ENCODE peak calls at places on chromosomes 5 and 9, in five cellular contexts. C, B, G, D and N are unnamed samples.
A peak's percentile ranks its signal among the peaks of the same experiment; 100 is the strongest.

GRCh38 chr9:969310-969692 is 7.2 kb upstream of the DMRT3 start:
- DNase-seq in G (no peak), B (no peak), D (no peak), C (no peak), N (no peak)

GRCh38 chr5:45038366-45038987 is 229.7 kb downstream of the MRPS30 start:
- DNase-seq in G (no peak), B (peak; percentile 14), D (no peak), C (no peak), N (peak; percentile 52)

GRCh38 chr9:15401266-15401665 is 21.4 kb upstream of the SNAPC3 start:
- DNase-seq in D (no peak), B (no peak), G (no peak), C (no peak), N (peak; percentile 57)

GRCh38 chr5:82859439-82860140 is 217.6 kb downstream of the TMEM167A start:
- DNase-seq in B (no peak), D (no peak), C (no peak), G (no peak), N (no peak)

GRCh38 chr5:160539431-160539830 is 117.8 kb downstream of the PTTG1 start:
- DNase-seq in D (no peak), C (no peak), G (no peak), B (no peak), N (no peak)

GRCh38 chr9:98310752-98311392 is 55.4 kb upstream of the TBC1D2 start:
- DNase-seq in B (no peak), G (no peak), D (no peak), C (no peak), N (peak; percentile 12)

GRCh38 chr5:160457255-160457654 is 35.6 kb downstream of the PTTG1 start:
- DNase-seq in B (no peak), C (no peak), D (no peak), G (no peak), N (no peak)

GRCh38 chr5:149677721-149678120 is 52.4 kb upstream of the PPARGC1B start:
- DNase-seq in C (no peak), G (no peak), B (no peak), D (no peak), N (no peak)

GRCh38 chr9:116697887-116698286 is 10.8 kb downstream of the TRIM32 start:
- DNase-seq in C (no peak), D (no peak), G (no peak), B (no peak), N (no peak)

GRCh38 chr9:81861644-81862043 is 66.6 kb upstream of the SPATA31D4 start:
- DNase-seq in G (no peak), D (no peak), C (peak; percentile 37), B (no peak), N (peak; percentile 70)

GRCh38 chr5:41695920-41696582 is 174.2 kb downstream of the OXCT1 start:
- DNase-seq in D (no peak), B (no peak), G (no peak), C (no peak), N (peak; percentile 17)

GRCh38 chr9:115328228-115328627 is 210.3 kb upstream of the TNC start:
- DNase-seq in G (no peak), C (peak; percentile 83), D (no peak), B (no peak), N (peak; percentile 17)

GRCh38 chr5:765948-766631 is 18.4 kb downstream of the ZDHHC11B start:
- DNase-seq in B (no peak), D (no peak), C (no peak), G (peak; percentile 10), N (no peak)

GRCh38 chr9:74036549-74037231 is 460.4 kb upstream of the RORB start:
- DNase-seq in C (no peak), G (no peak), D (no peak), B (no peak), N (no peak)

GRCh38 chr5:36915653-36916052 is 39.1 kb downstream of the NIPBL start:
- DNase-seq in B (no peak), D (no peak), C (no peak), G (no peak), N (no peak)

GRCh38 chr5:36688722-36689121 is 82.3 kb downstream of the SLC1A3 start:
- DNase-seq in G (no peak), B (peak; percentile 29), D (no peak), C (no peak), N (peak; percentile 25)

GRCh38 chr9:131840220-131840619 is 100.3 kb upstream of the RAPGEF1 start:
- DNase-seq in C (no peak), G (no peak), D (no peak), B (no peak), N (no peak)

GRCh38 chr9:97954550-97954989 is 16.6 kb upstream of the HEMGN start:
- DNase-seq in G (peak; percentile 59), C (no peak), B (peak; percentile 52), D (peak; percentile 50), N (peak; percentile 21)

GRCh38 chr5:172640822-172641358 is at the start of gene NEURL1B:
- DNase-seq in B (peak; percentile 29), C (no peak), D (peak; percentile 74), G (peak; percentile 20), N (peak; percentile 35)

DNA sequence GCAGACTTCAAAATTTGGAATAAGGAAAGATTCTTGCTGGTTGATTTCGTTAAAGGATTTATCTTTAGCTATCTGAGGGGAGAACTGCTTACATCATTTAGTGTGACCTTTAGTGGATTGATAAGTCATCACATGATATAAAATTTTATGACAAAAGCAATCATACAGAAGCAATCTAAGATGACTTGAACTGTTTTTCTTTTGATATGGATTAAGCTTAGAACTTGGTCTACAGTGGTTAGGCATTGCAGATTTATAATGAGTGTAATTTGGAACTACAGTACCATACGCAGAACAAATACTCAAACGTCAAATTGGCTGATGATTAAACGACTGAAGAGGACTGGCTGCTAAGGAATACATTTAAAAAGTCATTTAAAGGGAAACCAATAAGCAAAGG is 128.3 kb downstream of the GLIS3 start:
- DNase-seq in B (no peak), C (no peak), D (no peak), G (no peak), N (no peak)
- TF ChIP-seq CTCF in B (no peak), C (no peak), D (no peak), G (no peak), N (no peak)

GRCh38 chr9:6076856-6077255 is 61.4 kb upstream of the RANBP6 start:
- DNase-seq in G (no peak), C (no peak), B (no peak), D (no peak), N (no peak)

GRCh38 chr9:6078382-6079105 is 63.1 kb upstream of the RANBP6 start:
- DNase-seq in B (no peak), C (no peak), G (no peak), D (no peak), N (peak; percentile 47)

GRCh38 chr9:6080154-6080716 is 64.8 kb upstream of the RANBP6 start:
- DNase-seq in G (peak; percentile 63), C (no peak), D (peak; percentile 93), B (peak; percentile 83), N (peak; percentile 93)

GRCh38 chr9:6073731-6074130 is 58.3 kb upstream of the RANBP6 start:
- DNase-seq in G (no peak), C (no peak), D (no peak), B (no peak), N (no peak)

DNA sequence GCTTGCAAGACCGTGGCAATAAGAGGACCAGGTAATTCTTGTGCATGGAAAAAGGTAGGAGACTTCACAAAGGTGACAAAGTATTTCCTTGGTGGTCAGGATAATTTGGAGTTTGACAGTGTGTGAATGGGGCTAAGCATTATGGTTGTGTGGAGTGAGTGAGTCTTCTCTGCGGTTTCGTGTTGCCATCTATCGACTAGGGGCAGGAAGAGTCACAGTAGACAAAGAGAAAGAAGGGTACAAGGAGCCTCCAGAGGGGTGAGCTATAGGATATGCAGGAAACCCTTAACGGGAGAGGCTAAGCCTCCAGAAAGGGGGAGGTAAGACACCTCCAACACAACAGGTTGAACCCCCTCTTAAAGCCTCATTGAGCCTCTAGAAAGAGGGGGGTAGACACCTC is 64.0 kb upstream of the RANBP6 start:
- DNase-seq in C (no peak), B (no peak), G (no peak), D (no peak), N (no peak)
- H3K4me3 ChIP-seq in C (no peak overlapping the region), B (peak overlapping the region; percentile 66), G (no peak overlapping the region), D (no peak overlapping the region), N (no peak overlapping the region)

GRCh38 chr9:127194881-127195713 is 69.5 kb upstream of the GARNL3 start:
- DNase-seq in B (peak; percentile 79), D (no peak), C (no peak), G (no peak), N (no peak)
- TF ChIP-seq CTCF in B (peak; percentile 67), D (no peak), C (peak; percentile 29), G (no peak), N (no peak)

GRCh38 chr5:176824604-176825003 is 14.2 kb downstream of the UNC5A start:
- DNase-seq in D (no peak), B (no peak), C (no peak), G (no peak), N (no peak)

GRCh38 chr5:176822426-176823075 is 12.2 kb downstream of the UNC5A start:
- DNase-seq in G (no peak), B (no peak), D (no peak), C (no peak), N (no peak)

GRCh38 chr5:176823869-176824412 is 13.6 kb downstream of the UNC5A start:
- DNase-seq in G (no peak), D (no peak), B (no peak), C (no peak), N (no peak)

GRCh38 chr5:176822041-176822425 is 11.7 kb downstream of the UNC5A start:
- DNase-seq in C (no peak), D (no peak), B (no peak), G (no peak), N (no peak)

DNA sequence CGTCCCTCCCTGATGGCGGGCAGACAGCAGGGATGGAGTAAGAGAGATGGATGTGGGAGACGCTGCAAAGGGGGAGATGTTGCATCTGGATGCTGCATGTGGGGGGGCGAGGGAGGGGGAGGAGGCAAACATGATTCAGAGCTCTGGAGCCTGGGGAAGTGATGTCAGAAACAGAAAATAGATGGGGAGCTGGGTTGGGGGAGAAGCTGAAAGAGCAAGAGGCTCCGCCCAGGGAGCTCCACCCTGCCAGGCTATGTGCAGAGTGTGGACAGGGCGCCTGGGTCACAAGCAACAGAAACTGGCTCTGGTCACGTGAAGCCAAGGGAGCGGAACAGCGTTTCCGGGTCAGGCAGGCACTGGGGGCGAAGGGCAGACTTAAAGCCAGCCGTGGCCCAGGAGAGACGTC is 12.7 kb downstream of the UNC5A start:
- DNase-seq in G (no peak), B (no peak), C (no peak), D (no peak), N (no peak)
- H3K4me3 ChIP-seq in G (no peak overlapping the region), B (no peak overlapping the region), C (no peak overlapping the region), D (no peak overlapping the region), N (no peak overlapping the region)

DNA sequence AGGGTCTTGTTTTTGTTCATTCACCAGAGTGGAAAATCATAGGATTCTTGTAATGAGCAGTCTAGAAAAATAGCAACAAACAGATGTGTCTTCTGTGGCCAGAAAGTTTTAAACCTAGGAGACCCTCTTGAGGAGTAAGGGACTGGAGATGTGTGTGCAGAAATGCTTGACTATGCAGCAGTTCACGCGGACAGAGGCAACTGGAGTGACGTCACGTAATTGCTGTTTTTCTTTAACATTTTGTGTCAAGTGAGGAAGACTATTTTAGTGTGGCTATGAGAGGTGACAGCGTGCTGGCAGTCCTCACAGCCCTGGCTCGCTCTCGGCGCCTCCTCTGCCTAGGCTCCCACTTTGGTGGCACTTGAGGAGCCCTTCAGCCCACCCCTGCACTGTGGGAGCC is 163.1 kb upstream of the PTCH1 start:
- DNase-seq in C (no peak), G (no peak), D (no peak), B (no peak), N (no peak)
- TF ChIP-seq CTCF in C (no peak), G (no peak), D (no peak), B (no peak), N (no peak)